ENCODE peak calls at places on chromosomes 11 and 22, in seven cellular contexts. Z is GM06990, G is epithelial cell of esophagus, D is GM10248, M is hepatocyte, W is choroid plexus epithelial cell, K is GM12878. P is an unnamed sample.

GRCh38 chr11:2587132-2587930 is 112.5 kb downstream of the KCNQ1OT1 start:
- DNase-seq in W (no peak), K (no peak), Z (no peak), D (peak), G (no peak), M (peak), P (no peak)

GRCh38 chr11:118002541-118003019 is 16.4 kb downstream of the IL10RA start:
- DNase-seq in G (no peak), W (no peak), D (no peak), K (no peak), M (peak), Z (no peak), P (no peak)

GRCh38 chr22:44020981-44021380 is 3.1 kb upstream of the PARVB start:
- DNase-seq in M (no peak), G (no peak), Z (no peak), K (no peak), D (no peak), W (no peak), P (no peak)

GRCh38 chr22:17648564-17648963 is 10.0 kb downstream of the BCL2L13 start:
- DNase-seq in G (no peak), K (no peak), M (no peak), W (no peak), D (no peak), Z (no peak), P (no peak)

GRCh38 chr11:35953081-35953480 is 9.2 kb downstream of the LDLRAD3 start:
- DNase-seq in M (no peak), D (no peak), W (no peak), Z (no peak), K (no peak), G (no peak), P (no peak)

GRCh38 chr11:117606211-117606610 is 190.8 kb downstream of the DSCAML1 start:
- DNase-seq in M (no peak), K (peak), D (peak), W (no peak), G (no peak), Z (no peak), P (peak)

GRCh38 chr11:78660451-78660850 is 85.8 kb upstream of the NARS2 start:
- DNase-seq in Z (no peak), D (no peak), M (no peak), G (peak), W (no peak), K (no peak), P (no peak)

GRCh38 chr11:133911169-133911568 is 45.6 kb downstream of the IGSF9B start:
- DNase-seq in Z (no peak), W (no peak), G (no peak), D (no peak), M (no peak), K (no peak), P (no peak)

GRCh38 chr22:46641829-46642266 is 21.7 kb downstream of the GRAMD4 start:
- DNase-seq in G (no peak), M (no peak), Z (no peak), D (no peak), W (peak), K (no peak), P (no peak)

GRCh38 chr11:118896472-118896913 is 12.8 kb downstream of the CXCR5 start:
- DNase-seq in W (no peak), Z (no peak), G (no peak), D (no peak), M (no peak), K (no peak), P (no peak)

GRCh38 chr11:63613517-63614135 is 607 bp downstream of the PLAAT3 start:
- DNase-seq in G (no peak), Z (peak), K (no peak), D (peak), W (no peak), M (peak), P (no peak)

GRCh38 chr11:12161137-12161536 is 50.7 kb downstream of the MICAL2 start:
- DNase-seq in M (no peak), G (no peak), Z (no peak), K (no peak), W (no peak), D (no peak), P (no peak)

GRCh38 chr11:6705905-6706535 is 22.9 kb upstream of the MRPL17 start:
- DNase-seq in D (peak), M (peak), Z (no peak), G (peak), W (peak), K (no peak), P (no peak)

GRCh38 chr22:22215659-22216449 is 28.7 kb upstream of the VPREB1 start:
- DNase-seq in D (no peak), W (no peak), K (no peak), M (no peak), Z (no peak), G (no peak), P (no peak)

GRCh38 chr11:22432331-22433065 is 94.3 kb downstream of the SLC17A6 start:
- DNase-seq in W (peak), G (peak), M (no peak), D (peak), Z (peak), K (no peak), P (no peak)
- TF ChIP-seq CTCF in W (peak), G (no peak), M (no peak), D (no peak), Z (no peak), K (no peak), P (no peak)

DNA sequence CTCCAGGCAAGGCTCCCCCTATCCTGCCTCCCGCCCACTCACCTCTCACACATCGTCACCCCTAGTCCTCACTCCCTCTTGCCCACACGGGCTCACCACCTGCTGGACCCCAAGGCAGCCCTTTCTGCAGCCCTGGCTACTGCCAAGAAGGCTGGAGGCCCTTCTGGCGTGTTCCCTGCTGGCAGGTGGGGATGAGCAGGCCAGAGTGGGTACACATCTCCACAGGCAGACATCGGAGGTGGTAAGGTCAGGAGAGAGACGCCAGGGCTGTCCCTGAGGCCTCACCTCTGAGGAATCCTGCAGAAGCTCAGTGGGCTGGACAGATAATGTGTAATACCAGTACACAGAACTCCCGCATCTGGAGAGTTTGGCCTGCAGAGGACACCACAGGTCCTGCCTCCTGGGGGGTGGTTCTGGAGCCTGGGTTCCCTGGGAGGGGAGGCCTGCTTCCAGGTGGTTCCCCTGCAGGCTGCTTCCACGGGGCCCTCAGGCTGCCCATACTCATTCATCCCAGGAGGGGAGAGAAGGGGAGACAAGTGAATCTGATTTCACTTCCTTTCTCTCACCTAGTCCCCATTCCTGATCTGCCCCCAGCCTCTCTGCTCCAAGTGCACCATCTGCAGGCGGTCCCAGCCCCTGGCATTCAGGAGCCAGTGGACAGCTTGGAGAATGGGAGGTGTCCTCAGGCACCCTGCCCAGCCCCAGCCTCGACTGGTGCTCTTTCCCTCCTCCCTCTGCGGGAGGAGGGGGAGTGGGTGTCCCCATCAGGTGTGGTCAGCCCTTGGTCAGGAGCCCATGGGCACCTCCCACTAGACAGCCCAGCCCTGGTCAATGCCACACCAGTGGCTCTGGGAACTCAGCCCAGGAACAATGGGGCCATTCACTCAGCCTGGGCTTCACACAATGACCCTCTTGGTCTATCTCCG is 6.1 kb upstream of the CHST1 start:
- DNase-seq in W (no peak), D (no peak), M (no peak), K (no peak), G (no peak), Z (no peak), P (no peak)
- TF ChIP-seq CTCF in W (no peak), D (no peak), M (no peak), K (no peak), G (no peak), Z (no peak), P (no peak)

DNA sequence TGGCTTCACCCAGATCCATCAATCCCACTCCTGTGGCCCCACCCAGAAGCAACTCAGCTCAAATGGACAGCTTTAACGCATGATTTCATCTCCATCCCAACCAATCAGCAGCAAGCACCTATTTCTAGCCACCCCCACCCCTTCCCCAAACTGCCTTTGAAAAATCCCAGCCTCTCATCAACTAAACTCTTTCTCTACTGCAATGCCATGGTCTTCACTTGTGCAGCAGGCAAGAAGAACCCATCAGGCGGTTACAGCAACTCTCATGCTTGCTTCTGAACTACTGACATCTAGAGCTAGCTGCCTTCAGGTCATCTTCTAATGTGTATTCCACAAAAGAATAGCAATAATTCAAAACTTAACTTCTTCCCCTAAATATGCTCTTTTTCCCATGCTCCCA is 42.1 kb upstream of the STK33 start:
- DNase-seq in D (no peak), K (no peak), G (no peak), Z (no peak), W (no peak), M (no peak), P (no peak)
- TF ChIP-seq CTCF in D (no peak), K (no peak), G (no peak), Z (no peak), W (no peak), M (no peak), P (no peak)

DNA sequence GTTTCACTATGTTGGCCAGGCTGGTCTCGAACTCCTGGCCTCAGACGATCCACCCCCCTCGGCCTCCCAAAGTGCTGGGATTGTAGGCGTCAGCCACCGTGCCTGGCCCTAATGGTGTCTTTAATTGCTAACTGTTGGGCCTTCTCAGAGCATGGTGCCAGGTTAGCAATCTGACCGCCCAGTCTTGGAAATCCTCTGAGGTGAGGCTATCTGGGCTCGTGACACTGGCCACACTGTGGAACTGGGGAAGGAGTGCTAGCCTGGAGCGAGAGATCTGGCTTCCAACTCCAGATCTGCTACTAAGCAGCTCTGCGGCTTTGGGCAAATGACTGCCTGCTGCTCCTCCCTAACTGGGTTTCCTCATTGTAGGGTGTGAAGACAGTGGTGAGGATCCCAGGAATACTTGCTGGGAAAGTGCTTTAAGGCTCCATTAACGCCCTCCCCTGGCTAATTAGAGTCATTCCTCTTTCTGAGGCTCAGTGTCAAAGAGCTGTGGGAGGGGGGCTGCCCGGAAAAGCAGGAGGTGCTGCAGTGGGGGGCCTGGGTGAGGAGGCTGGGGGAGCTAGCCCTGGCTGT is 35.4 kb downstream of the CHRDL2 start:
- DNase-seq in Z (no peak), D (no peak), W (no peak), G (no peak), M (no peak), K (no peak), P (no peak)
- TF ChIP-seq CTCF in Z (no peak), D (no peak), W (no peak), G (no peak), M (no peak), K (no peak), P (no peak)

DNA sequence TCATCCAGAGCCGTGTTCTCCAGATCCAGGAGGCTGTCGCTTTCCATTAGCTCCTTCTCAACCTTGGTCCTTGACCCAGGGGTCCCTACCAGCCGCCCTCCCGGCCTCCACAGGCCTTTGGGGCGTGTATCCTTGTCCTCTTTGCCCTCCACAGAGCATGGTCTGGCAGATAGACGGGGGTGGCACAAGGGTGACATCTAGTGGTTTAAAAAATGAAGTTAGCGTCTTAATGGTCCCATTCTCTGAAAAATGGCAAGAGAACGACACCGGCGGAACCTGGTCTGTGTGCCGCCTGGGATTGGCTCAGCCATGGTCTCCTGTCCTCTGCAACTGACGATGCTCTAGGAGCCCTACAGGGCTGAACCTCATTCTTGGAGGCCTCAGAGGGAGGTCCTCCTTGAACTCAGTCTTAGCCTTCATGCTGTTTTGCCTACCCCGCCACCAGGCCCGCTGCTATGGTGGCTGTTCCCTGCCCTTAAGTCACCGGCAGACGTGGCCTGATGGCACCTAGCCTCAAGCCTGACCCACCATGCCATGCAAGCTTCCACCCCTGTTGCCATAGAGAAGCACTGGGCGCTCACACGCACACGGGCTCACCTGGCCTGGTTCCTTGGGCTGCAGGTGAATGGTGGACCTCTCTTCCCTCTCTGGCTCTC is 152.1 kb upstream of the SYN3 start:
- DNase-seq in D (peak), W (peak), K (no peak), Z (peak), G (peak), M (peak), P (no peak)
- TF ChIP-seq CTCF in D (peak), W (peak), K (peak), Z (peak), G (peak), M (peak), P (peak)

DNA sequence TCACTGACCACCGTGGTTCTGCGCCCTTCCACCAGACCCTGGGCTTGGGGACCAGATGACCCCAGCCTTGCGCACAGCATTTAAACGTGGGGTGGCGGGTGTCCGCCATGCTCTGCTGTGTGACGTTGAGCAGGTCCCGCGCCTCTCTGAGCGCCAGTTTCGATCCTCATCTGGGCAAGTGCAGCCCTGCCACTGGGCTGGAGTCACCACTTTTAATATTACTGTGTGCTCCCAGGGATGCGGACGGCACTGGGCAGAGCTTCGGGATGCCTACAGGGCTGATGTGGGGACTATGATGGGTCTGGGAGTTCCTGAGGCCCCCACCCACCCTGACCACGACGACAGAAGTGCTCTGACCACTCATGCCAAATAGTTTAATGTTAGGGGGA is 1.2 kb upstream of the NUDT8 start:
- DNase-seq in W (no peak), M (no peak), Z (no peak), K (no peak), G (no peak), D (no peak), P (no peak)
- TF ChIP-seq CTCF in W (no peak), M (no peak), Z (no peak), K (no peak), G (no peak), D (no peak), P (no peak)

P was measured in GM12864.